ENCODE peak calls at places on chromosomes 6 and 20, in seven cellular contexts. Z is hippocampal formation, M is fibroblast of the aortic adventitia, D is nephron progenitor cell, K is right cardiac atrium, O is stomach, V is AG09309. B is an unnamed sample.

GRCh38 chr6:34418367-34418766 is 7.5 kb downstream of the RPS10 start:
- DNase-seq in Z (no peak), M (no peak), D (no peak), K (no peak), O (no peak), V (no peak), B (no peak)

GRCh38 chr6:134468633-134469032 is 150.7 kb upstream of the SGK1 start:
- DNase-seq in Z (no peak), M (no peak), D (no peak), K (no peak), O (no peak), V (no peak), B (no peak)

GRCh38 chr6:105748737-105749161 is 337.4 kb upstream of the PRDM1 start:
- DNase-seq in Z (no peak), M (peak; percentile 56), D (no peak), K (no peak), O (no peak), V (no peak), B (peak; percentile 38)

GRCh38 chr6:170165501-170166117 is 125.3 kb downstream of the DLL1 start:
- DNase-seq in Z (no peak), M (no peak), D (no peak), K (no peak), O (no peak), V (no peak), B (no peak)

GRCh38 chr20:63892402-63892801 is 2.5 kb upstream of the DNAJC5 start:
- DNase-seq in Z (no peak), M (no peak), D (no peak), K (peak; percentile 13), O (no peak), V (no peak), B (no peak)

GRCh38 chr20:25015986-25016385 is 23.4 kb upstream of the APMAP start:
- DNase-seq in Z (no peak), M (no peak), D (no peak), K (no peak), O (peak; percentile 22), V (no peak), B (no peak)

GRCh38 chr6:30541515-30542403 is 14.5 kb downstream of the GNL1 start:
- DNase-seq in Z (peak; percentile 70), M (peak; percentile 91), D (peak; percentile 82), K (peak; percentile 81), O (peak; percentile 83), V (peak; percentile 52), B (peak; percentile 74)

GRCh38 chr6:82371799-82372508 is 8.3 kb downstream of the TPBG start:
- DNase-seq in Z (no peak), M (peak; percentile 60), D (no peak), K (no peak), O (no peak), V (no peak), B (no peak)

GRCh38 chr6:111586554-111586953 is 19.1 kb downstream of the TRAF3IP2 start:
- DNase-seq in Z (no peak), M (no peak), D (no peak), K (no peak), O (no peak), V (no peak), B (no peak)

GRCh38 chr6:169938262-169938701 is 186.9 kb downstream of the ERMARD start:
- DNase-seq in Z (no peak), M (no peak), D (no peak), K (no peak), O (no peak), V (no peak), B (no peak)

GRCh38 chr6:110412258-110412839 is 3.0 kb downstream of the DDO start:
- DNase-seq in Z (no peak), M (no peak), D (no peak), K (no peak), O (no peak), V (no peak), B (no peak)

GRCh38 chr20:46695888-46696287 is 6.6 kb upstream of the TP53RK start:
- DNase-seq in Z (no peak), M (peak; percentile 78), D (no peak), K (no peak), O (no peak), V (peak; percentile 78), B (no peak)

GRCh38 chr20:38113401-38114325 is 51.4 kb downstream of the TGM2 start:
- DNase-seq in Z (no peak), M (no peak), D (peak; percentile 40), K (peak; percentile 65), O (no peak), V (no peak), B (peak; percentile 36)

GRCh38 chr6:127516676-127517273 is 2.4 kb downstream of the MTCL3 start:
- DNase-seq in Z (peak; percentile 67), M (no peak), D (peak; percentile 57), K (peak; percentile 50), O (no peak), V (no peak), B (no peak)

GRCh38 chr6:163180874-163181541 is 233.5 kb upstream of the QKI start:
- DNase-seq in Z (peak; percentile 92), M (peak; percentile 49), D (peak; percentile 53), K (peak; percentile 92), O (peak; percentile 77), V (no peak), B (peak; percentile 76)

GRCh38 chr20:57647006-57647932 is 27.0 kb upstream of the ZBP1 start:
- DNase-seq in Z (no peak), M (no peak), D (no peak), K (no peak), O (no peak), V (no peak), B (peak; percentile 25)

GRCh38 chr6:79824231-79824630 is 123.1 kb downstream of the ELOVL4 start:
- DNase-seq in Z (no peak), M (no peak), D (no peak), K (no peak), O (no peak), V (no peak), B (no peak)